ENCODE peak calls at places on chromosomes 2 and 18, in ten cellular contexts. V is WERI-Rb-1, W is coronary artery, J is choroid plexus epithelial cell, S is MM.1S, H is body of pancreas, T is lung, L is mucosa of descending colon, R is HepG2, D is kidney. Z is an unnamed sample.

GRCh38 chr18:8322486-8322885 is 286.8 kb upstream of the RAB12 start:
- DNase-seq in V (no peak), W (no peak), J (no peak), S (no peak), H (no peak), T (no peak), L (no peak), R (no peak), D (no peak), Z (no peak)

GRCh38 chr2:160392201-160392600 is 101.4 kb downstream of the RBMS1 start:
- DNase-seq in V (no peak), W (no peak), J (no peak), S (no peak), H (no peak), T (no peak), L (no peak), R (no peak), D (no peak), Z (no peak)

GRCh38 chr2:143558665-143559064 is 429.4 kb downstream of the ARHGAP15 start:
- DNase-seq in V (no peak), W (no peak), J (peak), S (no peak), H (no peak), T (no peak), L (peak), R (no peak), D (no peak), Z (no peak)

GRCh38 chr18:24176727-24177416 is 38.0 kb downstream of the CABYR start:
- DNase-seq in V (peak), W (no peak), J (peak), S (peak), H (peak), T (peak), L (peak), R (peak), D (no peak), Z (no peak)

GRCh38 chr2:182666674-182667320 is 49.3 kb upstream of the DNAJC10 start:
- DNase-seq in V (no peak), W (no peak), J (peak), S (peak), H (no peak), T (no peak), L (peak), R (peak), D (no peak), Z (no peak)

GRCh38 chr18:39318008-39318407 is 1752.4 kb upstream of the CELF4 start:
- DNase-seq in V (no peak), W (no peak), J (no peak), S (peak), H (no peak), T (no peak), L (no peak), R (no peak), D (no peak), Z (no peak)

GRCh38 chr2:74585406-74586182 is 31.1 kb downstream of the DOK1 start:
- DNase-seq in V (no peak), W (no peak), J (peak), S (peak), H (no peak), T (no peak), L (peak), R (no peak), D (no peak), Z (no peak)

GRCh38 chr2:31967790-31968189 is 43.0 kb downstream of the MEMO1 start:
- DNase-seq in V (no peak), W (no peak), J (peak), S (no peak), H (no peak), T (no peak), L (no peak), R (no peak), D (no peak), Z (no peak)

GRCh38 chr2:170324640-170325046 is 146.7 kb downstream of the MYO3B start:
- DNase-seq in V (peak), W (no peak), J (peak), S (peak), H (peak), T (no peak), L (peak), R (peak), D (no peak), Z (no peak)

GRCh38 chr2:233501198-233502076 is 65.1 kb downstream of the USP40 start:
- DNase-seq in V (no peak), W (no peak), J (peak), S (no peak), H (no peak), T (no peak), L (no peak), R (no peak), D (no peak), Z (no peak)

GRCh38 chr2:169664978-169665930 is 29.0 kb downstream of the CFAP210 start:
- DNase-seq in V (no peak), W (no peak), J (peak), S (no peak), H (no peak), T (no peak), L (no peak), R (no peak), D (no peak), Z (peak)

GRCh38 chr2:231751042-231751815 is 29.9 kb downstream of the PDE6D start:
- DNase-seq in V (no peak), W (no peak), J (no peak), S (no peak), H (no peak), T (no peak), L (no peak), R (no peak), D (no peak), Z (no peak)

GRCh38 chr2:45712538-45712937 is 61.1 kb downstream of the PRKCE start:
- DNase-seq in V (no peak), W (no peak), J (no peak), S (no peak), H (no peak), T (no peak), L (peak), R (no peak), D (no peak), Z (no peak)

DNA sequence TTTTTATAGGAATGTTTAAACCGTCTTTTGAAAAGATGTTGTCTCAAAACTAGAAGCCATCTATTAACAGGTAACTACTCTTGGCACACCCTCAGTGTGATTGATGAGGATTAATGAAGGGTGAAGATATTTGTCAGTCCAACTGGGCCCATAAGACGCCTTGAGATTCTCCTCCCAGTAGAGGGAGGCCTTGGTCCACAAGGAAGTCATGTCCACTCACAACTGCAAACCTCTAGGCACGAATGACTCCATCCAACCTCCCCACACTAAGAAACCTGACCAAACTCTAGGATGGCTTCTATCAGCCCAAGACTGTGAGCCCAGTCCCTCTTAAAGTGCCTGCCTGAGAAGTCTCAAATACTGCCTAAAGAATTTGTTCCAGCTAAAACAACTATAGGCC is 19.2 kb upstream of the GRP start:
- DNase-seq in V (peak), W (no peak), J (peak), S (no peak), H (no peak), T (no peak), L (no peak), R (no peak), D (no peak), Z (no peak)
- TF ChIP-seq CTCF in V (peak), W (no peak), J (peak), S (no peak), H (no peak), T (no peak), L (no peak), R (no peak), D (no peak), Z (peak)

GRCh38 chr2:216657963-216658362 is 24.7 kb downstream of the IGFBP2 start:
- DNase-seq in V (no peak), W (no peak), J (peak), S (no peak), H (no peak), T (no peak), L (no peak), R (no peak), D (no peak), Z (no peak)
- H3K4me3 ChIP-seq in V (no peak), W (no peak), J (no peak), S (no peak), H (no peak), T (no peak), L (no peak), R (no peak), D (no peak), Z (no peak)

GRCh38 chr2:85012855-85013254 is 41.9 kb downstream of the KCMF1 start:
- DNase-seq in V (no peak), W (no peak), J (no peak), S (no peak), H (no peak), T (no peak), L (no peak), R (no peak), D (no peak), Z (no peak)

GRCh38 chr2:85018049-85018447 is 47.1 kb downstream of the KCMF1 start:
- DNase-seq in V (no peak), W (no peak), J (peak), S (no peak), H (no peak), T (no peak), L (no peak), R (no peak), D (no peak), Z (no peak)

GRCh38 chr2:85015653-85016360 is 44.8 kb downstream of the KCMF1 start:
- DNase-seq in V (no peak), W (no peak), J (peak), S (no peak), H (no peak), T (no peak), L (no peak), R (no peak), D (no peak), Z (no peak)

GRCh38 chr2:85019121-85019520 is 48.2 kb downstream of the KCMF1 start:
- DNase-seq in V (no peak), W (no peak), J (no peak), S (no peak), H (no peak), T (no peak), L (no peak), R (peak), D (no peak), Z (no peak)

DNA sequence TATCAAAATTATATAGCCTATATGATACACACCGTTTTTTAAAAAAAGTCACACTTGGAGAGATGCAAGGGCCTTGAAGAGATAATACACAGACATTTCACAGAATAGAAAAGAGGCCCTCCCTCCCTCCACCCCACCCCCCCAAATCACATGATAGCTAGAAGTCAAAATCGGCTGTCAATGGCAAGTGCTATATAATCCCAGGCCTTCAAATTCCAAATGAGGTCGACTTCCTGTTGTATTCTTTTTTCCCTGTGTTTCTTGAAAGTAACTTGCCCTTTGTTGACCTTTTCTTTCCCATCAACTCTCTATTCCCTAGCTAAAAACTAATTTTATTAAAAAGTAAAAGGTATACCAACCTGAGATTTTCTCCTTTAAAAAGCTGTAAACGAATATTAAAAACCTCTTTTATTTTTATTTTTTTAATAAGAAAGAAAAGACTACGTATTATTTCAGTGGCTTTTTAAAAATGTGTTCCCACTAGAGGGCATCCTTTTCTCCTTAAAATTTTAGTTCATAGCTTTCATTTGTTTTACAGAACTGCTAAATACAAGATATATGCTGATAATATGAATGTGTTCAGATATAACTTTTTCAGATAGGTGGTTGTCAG is 46.6 kb downstream of the KCMF1 start:
- DNase-seq in V (no peak), W (no peak), J (peak), S (no peak), H (no peak), T (no peak), L (no peak), R (no peak), D (no peak), Z (no peak)
- TF ChIP-seq CTCF in V (no peak), W (no peak), J (peak), S (peak), H (peak), T (no peak), L (peak), R (peak), D (peak), Z (peak)

DNA sequence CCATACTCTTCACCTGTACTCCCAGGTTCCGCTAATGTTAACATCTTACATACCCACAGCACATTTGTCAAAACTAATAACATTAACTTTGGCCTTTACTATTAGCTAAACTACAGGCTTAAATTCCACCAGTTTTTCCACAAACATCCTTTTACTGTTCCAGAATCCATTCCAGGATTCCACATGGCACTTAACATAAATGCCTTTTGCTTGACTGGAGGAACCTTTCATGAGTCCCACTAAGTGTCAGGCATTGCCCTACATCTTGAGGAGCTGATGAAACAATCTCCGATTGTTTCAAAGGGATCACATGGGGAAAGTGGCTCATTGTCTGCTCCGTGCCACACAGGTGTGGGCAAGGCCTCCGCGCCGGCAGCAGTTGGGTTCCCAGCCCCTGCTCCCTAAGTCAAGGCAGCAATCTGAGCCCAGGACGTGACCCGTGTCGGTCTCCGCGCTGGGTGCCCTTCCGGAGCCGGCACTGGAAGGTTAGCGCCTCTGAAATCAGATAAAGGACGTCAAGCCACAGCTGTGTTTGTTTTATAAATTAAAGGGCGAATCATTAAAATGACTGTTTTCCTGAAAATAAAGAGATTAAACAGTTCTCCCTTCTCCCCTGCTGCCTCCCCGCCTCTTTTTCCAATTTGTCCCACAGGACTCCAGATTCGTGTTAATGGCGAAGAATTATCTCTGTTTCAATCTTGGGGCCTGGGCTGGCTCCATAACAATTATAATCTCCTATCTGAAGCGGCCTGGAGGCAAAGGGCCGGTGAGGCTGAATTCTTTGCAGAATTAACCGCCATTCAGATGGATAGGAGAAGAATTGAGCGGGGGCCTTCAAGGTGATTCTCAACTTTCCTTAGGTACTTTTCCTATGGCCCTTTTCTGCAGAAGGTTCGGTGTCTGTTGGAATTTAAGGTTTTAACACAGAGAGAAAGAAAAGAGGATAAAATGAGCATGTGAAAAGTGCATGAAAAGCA is 84.3 kb upstream of the FZD7 start:
- DNase-seq in V (no peak), W (no peak), J (no peak), S (no peak), H (no peak), T (no peak), L (no peak), R (no peak), D (no peak), Z (no peak)
- H3K4me3 ChIP-seq in V (no peak), W (no peak), J (no peak), S (no peak), H (no peak), T (no peak), L (no peak), R (no peak), D (no peak), Z (no peak)

Z was measured in LNCaP clone FGC.